ENCODE peak calls at places on chromosomes 2 and 18, in nine cellular contexts. A is stimulated activated naive CD8-positive, alpha-beta T cell treated with anti-CD3 and anti-CD28 coated beads, Interleukin-15, Interleukin-2, amounts not matched to agents 100 U/mL and 50 U/mL, for 24 hours; T is endothelial cell; N is stimulated activated CD4-positive, alpha-beta T cell treated with anti-CD3 and anti-CD28 coated beads, Interleukin-1b, Interleukin-23, amount 100 ng/mL, for 24 hours; F is activated T-helper 1 cell treated with anti-CD3 and anti-CD28 coated beads, Interleukin-12 subunit alpha, Interleukin-12 subunit beta, Interleukin-2, Interleukin-4 antibody, amounts not matched to agents 30 ng/mL and 10 ng/mL and 1 ng/mL, durations not matched to agents 14 hours and 24 hours and 36 hours; K is ELR; W is naive thymus-derived CD8-positive, alpha-beta T cell; Q is lung; B is stimulated activated CD8-positive, alpha-beta memory T cell treated with anti-CD3 and anti-CD28 coated beads, Interleukin-15, amount 100 ng/mL, for 1 hour. D is an unnamed sample.

GRCh38 chr2:238242731-238243495 is 3.1 kb upstream of the HES6 start:
- DNase-seq in K (no peak), F (no peak), B (no peak), N (no peak), W (no peak), T (no peak), A (no peak), Q (no peak), D (no peak)

GRCh38 chr18:11259421-11259820 is 110.1 kb upstream of the PIEZO2 start:
- DNase-seq in W (no peak), K (peak), B (no peak), A (no peak), F (no peak), Q (peak), T (peak), N (no peak), D (no peak)

GRCh38 chr2:232532406-232532805 is 6.4 kb downstream of the CHRND start:
- DNase-seq in A (no peak), W (no peak), Q (no peak), F (no peak), T (no peak), K (no peak), B (no peak), N (no peak), D (no peak)

GRCh38 chr2:219219113-219219696 is 447 bp upstream of the ABCB6 start:
- DNase-seq in B (no peak), A (no peak), Q (no peak), K (no peak), F (no peak), N (no peak), W (no peak), T (peak), D (no peak)

GRCh38 chr2:152594022-152594712 is 123.1 kb downstream of the PRPF40A start:
- DNase-seq in N (no peak), F (no peak), Q (no peak), T (no peak), K (no peak), W (no peak), B (no peak), A (no peak), D (peak)

GRCh38 chr18:48356151-48356745 is 52.9 kb downstream of the ZBTB7C start:
- DNase-seq in Q (no peak), T (no peak), W (no peak), K (no peak), N (no peak), B (no peak), F (no peak), A (no peak), D (no peak)

GRCh38 chr18:79748321-79749157 is 49.2 kb upstream of the KCNG2 start:
- DNase-seq in T (no peak), K (no peak), N (no peak), A (no peak), B (no peak), F (no peak), W (no peak), Q (no peak), D (no peak)

GRCh38 chr2:159204381-159204780 is 82.1 kb downstream of the WDSUB1 start:
- DNase-seq in F (no peak), Q (no peak), N (no peak), W (no peak), A (no peak), T (no peak), B (no peak), K (no peak), D (no peak)

GRCh38 chr18:62850619-62851306 is 135.4 kb downstream of the PHLPP1 start:
- DNase-seq in W (no peak), F (no peak), N (no peak), Q (no peak), T (no peak), A (no peak), B (no peak), K (no peak), D (no peak)

GRCh38 chr2:156322103-156322671 is 10.3 kb downstream of the NR4A2 start:
- DNase-seq in B (no peak), F (no peak), N (no peak), T (no peak), A (peak), K (no peak), W (no peak), Q (no peak), D (peak)